ENCODE peak calls at places on chromosomes 4 and X, in seven cellular contexts. O is CD4-positive, alpha-beta memory T cell; J is cardiac muscle cell; F is coronary artery; B is GM23248; Y is right cardiac atrium; N is bronchial epithelial cell. R is an unnamed sample.

GRCh38 chr4:73341454-73341853 is 62.6 kb upstream of the ALB start:
- DNase-seq in O (no peak), J (peak), F (no peak), B (peak), Y (no peak), N (peak), R (peak)

GRCh38 chr4:116849620-116850019 is 235.8 kb downstream of the TRAM1L1 start:
- DNase-seq in O (no peak), J (no peak), F (no peak), B (no peak), Y (no peak), N (no peak), R (no peak)

GRCh38 chr4:72568959-72569718 is at the start of gene ADAMTS3:
- DNase-seq in O (no peak), J (peak), F (peak), B (peak), Y (peak), N (peak), R (no peak)

GRCh38 chr4:186687263-186687662 is 36.4 kb downstream of the FAT1 start:
- DNase-seq in O (no peak), J (no peak), F (no peak), B (no peak), Y (no peak), N (no peak), R (no peak)

GRCh38 chrX:15909605-15910004 is 55.0 kb upstream of the AP1S2 start:
- DNase-seq in O (no peak), J (no peak), F (no peak), B (no peak), Y (no peak), N (no peak), R (no peak)

GRCh38 chr4:162139412-162139811 is 24.4 kb downstream of the FSTL5 start:
- DNase-seq in O (no peak), J (no peak), F (no peak), B (no peak), Y (no peak), N (no peak), R (no peak)

GRCh38 chr4:14787894-14788293 is 214.4 kb upstream of the CPEB2 start:
- DNase-seq in O (no peak), J (no peak), F (no peak), B (peak), Y (no peak), N (peak), R (peak)

GRCh38 chr4:129240816-129241215 is 144.9 kb downstream of the C4orf33 start:
- DNase-seq in O (no peak), J (no peak), F (no peak), B (no peak), Y (no peak), N (no peak), R (no peak)

GRCh38 chr4:112270643-112271484 is 14.8 kb downstream of the TIFA start:
- DNase-seq in O (no peak), J (no peak), F (no peak), B (peak), Y (no peak), N (peak), R (no peak)

GRCh38 chrX:11113731-11114130 is 2.6 kb downstream of the HCCS start:
- DNase-seq in O (no peak), J (no peak), F (no peak), B (peak), Y (no peak), N (no peak), R (no peak)

GRCh38 chr4:48620861-48621260 is 130.8 kb downstream of the ZAR1 start:
- DNase-seq in O (no peak), J (no peak), F (no peak), B (no peak), Y (no peak), N (peak), R (no peak)

GRCh38 chr4:184061582-184061981 is 156.1 kb downstream of the ENPP6 start:
- DNase-seq in O (no peak), J (no peak), F (no peak), B (no peak), Y (no peak), N (no peak), R (no peak)

GRCh38 chrX:129678881-129679195 is 24.1 kb upstream of the APLN start:
- DNase-seq in O (no peak), J (no peak), F (no peak), B (no peak), Y (no peak), N (no peak), R (no peak)

GRCh38 chr4:140635606-140636005 is 66.8 kb upstream of the UCP1 start:
- DNase-seq in O (no peak), J (peak), F (no peak), B (peak), Y (peak), N (peak), R (no peak)

GRCh38 chrX:13094780-13095425 is 50.5 kb upstream of the FAM9C start:
- DNase-seq in O (no peak), J (no peak), F (no peak), B (no peak), Y (no peak), N (no peak), R (no peak)

DNA sequence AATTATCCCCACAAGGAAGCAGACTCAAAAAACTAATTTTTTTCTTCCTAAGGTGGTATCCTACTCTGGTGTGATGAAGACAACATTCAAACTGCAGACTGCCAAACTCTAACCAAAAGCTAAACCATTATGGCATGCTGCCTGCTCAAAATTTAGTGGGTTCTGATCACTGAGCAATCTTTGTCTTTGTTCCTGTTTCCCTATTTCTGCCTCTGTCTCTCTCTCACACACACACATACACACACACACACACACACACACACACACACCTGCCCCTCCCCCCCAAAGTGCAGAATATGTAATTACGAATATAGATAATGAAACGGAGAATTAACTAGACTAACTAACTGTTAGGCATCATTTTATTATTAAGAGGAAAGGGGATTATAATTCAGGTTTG is 1278.6 kb downstream of the PCDH7 start:
- DNase-seq in O (no peak), J (no peak), F (no peak), B (no peak), Y (no peak), N (no peak), R (no peak)
- H3K4me3 ChIP-seq in O (no peak), J (no peak), F (no peak), B (no peak), Y (no peak), N (no peak), R (no peak)

GRCh38 chrX:150905293-150905692 is 6.8 kb upstream of the CD99L2 start:
- DNase-seq in O (no peak), J (no peak), F (no peak), B (no peak), Y (no peak), N (no peak), R (no peak)

GRCh38 chrX:150902434-150903109 is 4.1 kb upstream of the CD99L2 start:
- DNase-seq in O (no peak), J (no peak), F (no peak), B (no peak), Y (no peak), N (no peak), R (no peak)

GRCh38 chrX:150906694-150907093 is 8.2 kb upstream of the CD99L2 start:
- DNase-seq in O (no peak), J (no peak), F (no peak), B (no peak), Y (no peak), N (no peak), R (no peak)

GRCh38 chrX:150899191-150899757 is 806 bp upstream of the CD99L2 start:
- DNase-seq in O (peak), J (peak), F (peak), B (peak), Y (peak), N (peak), R (no peak)

DNA sequence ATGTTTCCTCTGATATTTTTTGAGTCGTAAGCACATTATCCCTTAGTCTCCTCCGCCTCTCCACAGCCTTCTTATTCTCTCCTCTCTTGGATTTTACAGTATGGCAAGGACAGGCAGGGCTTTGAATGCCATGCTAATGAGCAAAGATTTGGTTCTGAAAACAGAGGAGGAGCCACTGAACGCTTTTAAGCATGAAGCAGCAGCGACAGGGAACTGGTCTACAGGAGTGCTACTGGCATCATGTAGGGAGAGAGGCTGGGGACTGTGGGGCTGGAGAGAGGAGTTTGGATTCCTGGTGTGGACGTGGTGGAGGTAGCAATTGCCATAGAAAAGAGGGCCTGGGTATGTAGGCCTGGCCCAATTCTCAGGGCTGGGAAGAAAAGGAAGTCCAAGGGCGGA is 4.6 kb upstream of the CD99L2 start:
- DNase-seq in O (no peak), J (no peak), F (no peak), B (no peak), Y (no peak), N (no peak), R (no peak)
- H3K4me3 ChIP-seq in O (no peak), J (no peak), F (no peak), B (no peak), Y (no peak), N (no peak), R (no peak)

GRCh38 chr4:8746523-8747466 is 124.8 kb downstream of the HMX1 start:
- DNase-seq in O (no peak), J (no peak), F (no peak), B (no peak), Y (no peak), N (no peak), R (no peak)
- H3K4me3 ChIP-seq in O (no peak), J (no peak), F (no peak), B (no peak), Y (no peak), N (no peak), R (no peak)

GRCh38 chr4:37475087-37475486 is 211.1 kb downstream of the RELL1 start:
- DNase-seq in O (no peak), J (no peak), F (no peak), B (no peak), Y (no peak), N (no peak), R (no peak)
- H3K4me3 ChIP-seq in O (no peak), J (no peak), F (no peak), B (no peak), Y (no peak), N (no peak), R (no peak)

GRCh38 chr4:37989398-37990260 is 29.4 kb downstream of the PTTG2 start:
- DNase-seq in O (no peak), J (no peak), F (no peak), B (no peak), Y (no peak), N (no peak), R (no peak)
- H3K4me3 ChIP-seq in O (no peak), J (no peak), F (no peak), B (no peak), Y (no peak), N (no peak), R (no peak)

DNA sequence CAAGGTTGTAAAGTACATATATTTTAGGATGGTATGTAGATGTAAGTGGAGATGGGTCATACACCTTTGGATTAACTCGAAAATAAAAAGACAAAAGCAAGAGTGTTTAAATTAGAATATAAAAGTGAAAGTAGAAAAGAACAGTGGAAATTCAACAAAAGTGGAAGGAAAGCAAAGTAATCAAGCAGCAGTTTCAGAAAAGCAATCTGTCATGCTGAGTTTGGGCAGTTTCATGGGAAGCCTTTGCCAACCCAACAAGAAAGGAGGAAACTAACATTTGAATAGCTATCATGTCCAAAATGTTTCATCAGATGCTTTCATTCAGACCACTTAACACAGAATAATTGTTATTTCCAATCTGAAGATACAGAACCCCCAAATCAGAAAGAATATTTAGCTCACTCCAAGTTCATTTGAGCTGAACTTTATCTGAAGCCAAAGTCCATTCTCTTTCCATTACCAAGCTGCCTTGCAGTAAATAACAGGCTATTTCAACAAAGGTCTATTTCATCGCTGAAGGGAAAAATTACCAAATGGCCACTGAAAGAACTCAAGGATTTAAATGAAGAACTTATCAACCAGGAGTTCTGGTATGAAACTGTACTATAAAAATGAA is 1.8 kb upstream of the EXOSC9 start:
- DNase-seq in O (no peak), J (no peak), F (no peak), B (no peak), Y (no peak), N (no peak), R (no peak)
- H3K4me3 ChIP-seq in O (no peak), J (no peak), F (no peak), B (no peak), Y (no peak), N (no peak), R (no peak)

DNA sequence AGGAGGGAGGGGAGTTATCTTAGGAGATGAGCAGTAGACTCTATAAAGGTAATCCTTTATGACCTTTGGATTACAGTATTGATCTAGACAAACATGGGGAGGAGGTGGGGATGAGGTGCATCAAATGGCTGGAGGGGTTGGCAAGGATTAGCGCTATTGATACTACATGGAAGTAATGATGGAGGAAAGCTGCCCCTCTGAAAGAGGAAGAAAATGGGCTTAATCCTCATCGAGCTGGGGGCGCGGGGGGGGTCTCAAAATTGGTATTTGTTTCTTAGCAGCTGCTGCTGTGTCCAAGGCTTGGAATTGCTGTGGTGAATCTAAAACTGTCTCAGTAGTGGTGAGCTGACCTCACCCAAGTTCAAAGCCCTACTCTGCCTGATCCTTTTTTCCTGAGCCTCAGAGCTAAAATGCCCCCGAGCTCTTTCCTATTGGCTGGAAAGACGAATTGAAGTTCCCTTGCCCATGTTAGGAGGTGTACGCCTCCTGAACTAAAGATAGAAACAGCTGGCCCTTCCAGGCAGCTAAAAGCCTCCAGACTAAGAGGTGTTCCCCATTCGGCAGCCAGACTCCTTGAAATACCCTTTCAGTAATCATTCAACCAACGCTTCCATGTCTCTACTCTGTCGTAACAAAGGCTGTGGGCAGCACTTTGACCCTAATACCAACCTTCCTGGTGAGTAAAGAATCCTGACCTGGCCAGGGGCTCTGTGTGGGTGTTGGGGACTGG is at the start of gene ITGB1BP2:
- DNase-seq in O (no peak), J (peak), F (peak), B (peak), Y (no peak), N (no peak), R (no peak)
- H3K4me3 ChIP-seq in O (no peak), J (peak), F (peak), B (no peak), Y (peak), N (no peak), R (no peak)

R was measured in Jurkat, Clone E6-1.